ENCODE peak calls at places on chromosomes 11 and 22, in four cellular contexts. X, Z, T and S are unnamed samples.

GRCh38 chr22:19892925-19893324 is 38.3 kb upstream of the GNB1L start:
- DNase-seq in T (no peak), Z (no peak), X (no peak), S (peak)

GRCh38 chr11:134486704-134487103 is 74.7 kb upstream of the B3GAT1 start:
- DNase-seq in Z (no peak), X (no peak), T (no peak), S (no peak)

GRCh38 chr22:26547426-26547825 is 35.2 kb upstream of the TFIP11 start:
- DNase-seq in T (no peak), X (no peak), Z (no peak), S (no peak)

GRCh38 chr11:128399186-128399585 is 188.2 kb downstream of the ETS1 start:
- DNase-seq in X (no peak), Z (no peak), T (no peak), S (no peak)

GRCh38 chr11:117039897-117040296 is 58.3 kb downstream of the SIK3 start:
- DNase-seq in Z (no peak), T (no peak), X (no peak), S (no peak)

GRCh38 chr22:24894998-24895397 is 51.5 kb downstream of the LHFPL7 start:
- DNase-seq in T (peak), X (no peak), Z (peak), S (peak)

GRCh38 chr11:35077709-35078695 is 61.0 kb upstream of the CD44 start:
- DNase-seq in X (no peak), T (no peak), Z (peak), S (no peak)

GRCh38 chr22:23256986-23257888 is 76.9 kb downstream of the BCR start:
- DNase-seq in T (peak), Z (no peak), X (no peak), S (no peak)

GRCh38 chr11:6022954-6023353 is 7.6 kb downstream of the OR56A1 start:
- DNase-seq in Z (peak), X (no peak), T (peak), S (peak)

GRCh38 chr22:22740560-22741276 is 96.3 kb downstream of the GGTLC2 start:
- DNase-seq in T (no peak), Z (no peak), X (no peak), S (no peak)

GRCh38 chr11:36258730-36259360 is 30.4 kb downstream of the COMMD9 start:
- DNase-seq in T (peak), Z (peak), X (peak), S (peak)

GRCh38 chr11:27977031-27977430 is 130.9 kb downstream of the KIF18A start:
- DNase-seq in Z (no peak), T (no peak), X (no peak), S (no peak)

GRCh38 chr22:21948390-21948789 is 4.3 kb downstream of the PPM1F start:
- DNase-seq in Z (no peak), T (peak), X (no peak), S (no peak)

GRCh38 chr22:21996175-21996574 is 13.6 kb upstream of the TOP3B start:
- DNase-seq in T (no peak), Z (no peak), X (no peak), S (no peak)

GRCh38 chr11:128889657-128890213 is 1.4 kb upstream of the KCNJ5 start:
- DNase-seq in Z (no peak), X (peak), T (no peak), S (no peak)

GRCh38 chr22:46748948-46749681 is 11.1 kb upstream of the CERK start:
- DNase-seq in X (no peak), T (no peak), Z (no peak), S (no peak)

GRCh38 chr11:76169473-76169881 is 36.8 kb downstream of the WNT11 start:
- DNase-seq in T (no peak), Z (no peak), X (no peak), S (no peak)

GRCh38 chr11:1706634-1707400 is 9.8 kb downstream of the KRTAP5-6 start:
- DNase-seq in Z (no peak), X (no peak), T (no peak), S (no peak)

GRCh38 chr11:13668957-13669521 is 571 bp downstream of the FAR1 start:
- DNase-seq in Z (no peak), T (peak), X (peak), S (peak)

GRCh38 chr11:64317961-64318693 is at the start of gene PRDX5:
- DNase-seq in Z (peak), T (peak), X (peak), S (peak)
- TF ChIP-seq CTCF in Z (peak), T (peak), X (no peak), S (no peak)

GRCh38 chr11:132674161-132674560 is 858.1 kb downstream of the OPCML start:
- DNase-seq in T (no peak), X (no peak), Z (no peak), S (no peak)

DNA sequence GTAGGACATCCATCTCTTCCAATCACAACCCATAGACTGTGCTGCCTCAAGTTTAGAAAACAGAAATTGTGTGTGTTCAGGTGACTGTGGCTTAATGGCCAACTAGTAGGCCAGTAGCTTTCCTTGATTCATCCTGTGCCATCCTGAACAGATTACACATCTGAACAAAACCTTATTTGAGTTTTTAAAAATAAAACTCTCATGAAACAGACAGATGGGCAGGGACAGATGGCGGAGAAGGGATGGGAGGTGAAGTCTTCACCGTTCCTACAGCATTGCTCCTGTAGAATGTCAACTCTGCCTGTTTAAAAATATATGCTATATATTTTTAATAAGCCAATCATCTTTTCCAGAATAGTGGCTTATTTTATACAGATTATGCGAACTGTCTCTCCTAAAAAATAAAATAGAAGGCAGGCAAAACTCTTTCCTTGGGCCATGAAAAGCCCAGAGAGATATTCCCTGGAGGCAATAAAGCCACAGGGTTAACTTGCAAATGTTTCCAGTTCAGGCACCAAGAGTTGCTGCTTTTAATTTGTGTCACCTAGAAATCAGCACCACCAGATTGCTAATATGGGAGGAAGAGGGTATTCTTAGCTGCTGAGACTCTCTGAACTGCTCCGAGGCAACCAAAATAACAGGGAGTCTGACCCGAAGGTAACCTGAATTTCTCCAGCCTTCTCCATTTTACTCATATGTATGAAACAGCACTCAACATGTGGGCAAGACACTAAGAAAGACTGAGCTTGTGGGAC is 861.2 kb downstream of the OPCML start:
- DNase-seq in X (no peak), T (no peak), Z (no peak), S (no peak)
- TF ChIP-seq CTCF in X (no peak), T (no peak), Z (no peak), S (no peak)

GRCh38 chr11:69213964-69214363 is 58.2 kb downstream of the SMIM38 start:
- DNase-seq in Z (no peak), T (no peak), X (no peak), S (no peak)

GRCh38 chr11:69213315-69213714 is 57.6 kb downstream of the SMIM38 start:
- DNase-seq in T (no peak), X (no peak), Z (no peak), S (no peak)

GRCh38 chr11:69210660-69211035 is 54.9 kb downstream of the SMIM38 start:
- DNase-seq in T (no peak), Z (no peak), X (no peak), S (no peak)

GRCh38 chr11:69211540-69212120 is 55.9 kb downstream of the SMIM38 start:
- DNase-seq in T (no peak), X (no peak), Z (no peak), S (no peak)

GRCh38 chr11:69212121-69213110 is 56.7 kb downstream of the SMIM38 start:
- DNase-seq in X (no peak), T (no peak), Z (no peak), S (no peak)
- TF ChIP-seq CTCF in X (peak), T (peak), Z (peak), S (peak)

GRCh38 chr22:17792289-17792688 is 18.0 kb upstream of the BID start:
- DNase-seq in T (peak), X (no peak), Z (no peak), S (no peak)
- TF ChIP-seq CTCF in T (no peak), X (no peak), Z (no peak), S (no peak)